ENCODE peak calls at places on chromosomes 5 and 9, in seven cellular contexts. T is cardiac fibroblast, P is fibroblast of mammary gland, D is prostate gland, E is endothelial cell, Y is fibroblast of lung, S is RWPE1. L is an unnamed sample.

GRCh38 chr9:136693490-136694162 is 6.4 kb upstream of the AGPAT2 start:
- DNase-seq in T (no peak), P (peak; percentile 51), D (no peak), E (no peak), Y (peak; percentile 35), S (peak; percentile 99), L (peak; percentile 89)

GRCh38 chr5:130549884-130550552 is 615.0 kb downstream of the HINT1 start:
- DNase-seq in T (peak; percentile 75), P (peak; percentile 92), D (no peak), E (no peak), Y (peak; percentile 63), S (peak; percentile 61), L (peak; percentile 96)

GRCh38 chr9:75175395-75175794 is 87.1 kb downstream of the OSTF1 start:
- DNase-seq in T (no peak), P (no peak), D (no peak), E (no peak), Y (no peak), S (no peak), L (no peak)

GRCh38 chr5:37771731-37772130 is 68.1 kb downstream of the GDNF start:
- DNase-seq in T (peak; percentile 74), P (peak; percentile 97), D (no peak), E (no peak), Y (peak; percentile 86), S (peak; percentile 58), L (peak; percentile 9)

GRCh38 chr5:74639538-74640449 is 734 bp downstream of the ENC1 start:
- DNase-seq in T (peak; percentile 60), P (peak; percentile 38), D (peak; percentile 17), E (peak; percentile 55), Y (peak; percentile 51), S (no peak), L (peak; percentile 47)

GRCh38 chr5:178507151-178507932 is 82.9 kb downstream of the COL23A1 start:
- DNase-seq in T (no peak), P (no peak), D (no peak), E (no peak), Y (no peak), S (no peak), L (no peak)

GRCh38 chr5:150022681-150023080 is 22.1 kb downstream of the HMGXB3 start:
- DNase-seq in T (no peak), P (no peak), D (no peak), E (no peak), Y (no peak), S (no peak), L (no peak)

GRCh38 chr9:107866912-107867311 is 377.3 kb upstream of the KLF4 start:
- DNase-seq in T (peak; percentile 51), P (peak; percentile 51), D (no peak), E (no peak), Y (peak; percentile 74), S (no peak), L (peak; percentile 26)

GRCh38 chr5:172002310-172002709 is 4.1 kb downstream of the FBXW11 start:
- DNase-seq in T (peak; percentile 36), P (peak; percentile 37), D (no peak), E (no peak), Y (no peak), S (no peak), L (peak; percentile 51)

GRCh38 chr9:125604189-125604588 is 102.8 kb downstream of the MAPKAP1 start:
- DNase-seq in T (no peak), P (no peak), D (no peak), E (no peak), Y (no peak), S (no peak), L (no peak)

GRCh38 chr9:111316796-111317195 is 13.2 kb downstream of the OR2K2 start:
- DNase-seq in T (no peak), P (peak; percentile 87), D (no peak), E (no peak), Y (peak; percentile 6), S (no peak), L (no peak)

GRCh38 chr9:129109504-129109903 is 1.1 kb downstream of the CRAT start:
- DNase-seq in T (no peak), P (peak; percentile 63), D (no peak), E (no peak), Y (peak; percentile 6), S (peak; percentile 54), L (peak; percentile 61)

GRCh38 chr5:163339148-163339547 is 98.2 kb upstream of the CCNG1 start:
- DNase-seq in T (no peak), P (no peak), D (no peak), E (no peak), Y (no peak), S (no peak), L (peak; percentile 36)

GRCh38 chr5:30505014-30505886 is 688.2 kb upstream of the CDH6 start:
- DNase-seq in T (no peak), P (no peak), D (no peak), E (no peak), Y (peak; percentile 8), S (peak; percentile 53), L (peak; percentile 13)

GRCh38 chr5:80594810-80595209 is 24.7 kb upstream of the ANKRD34B start:
- DNase-seq in T (no peak), P (no peak), D (no peak), E (no peak), Y (no peak), S (no peak), L (no peak)

GRCh38 chr5:180811012-180811622 is 8.5 kb upstream of the MGAT1 start:
- DNase-seq in T (no peak), P (no peak), D (no peak), E (no peak), Y (peak; percentile 31), S (no peak), L (no peak)

GRCh38 chr5:51395666-51396356 is 12.6 kb downstream of the ISL1 start:
- DNase-seq in T (no peak), P (no peak), D (no peak), E (no peak), Y (no peak), S (no peak), L (no peak)

GRCh38 chr9:36101916-36102741 is 34.4 kb upstream of the GLIPR2 start:
- DNase-seq in T (peak; percentile 96), P (peak; percentile 98), D (peak; percentile 41), E (no peak), Y (peak; percentile 89), S (peak; percentile 74), L (peak; percentile 65)

GRCh38 chr5:73451218-73452130 is 2.9 kb upstream of the FOXD1 start:
- DNase-seq in T (peak; percentile 61), P (peak; percentile 32), D (peak; percentile 35), E (peak; percentile 86), Y (peak; percentile 62), S (peak; percentile 65), L (peak; percentile 45)

GRCh38 chr9:99824378-99825157 is 2.9 kb downstream of the NR4A3 start:
- DNase-seq in T (no peak), P (no peak), D (peak; percentile 6), E (peak; percentile 71), Y (peak; percentile 49), S (peak; percentile 38), L (no peak)

GRCh38 chr9:70415476-70415875 is 1.0 kb upstream of the KLF9 start:
- DNase-seq in T (no peak), P (no peak), D (no peak), E (no peak), Y (no peak), S (no peak), L (no peak)

GRCh38 chr9:95074632-95075269 is 242.8 kb downstream of the FANCC start:
- DNase-seq in T (no peak), P (no peak), D (no peak), E (no peak), Y (no peak), S (no peak), L (no peak)

GRCh38 chr5:180792287-180792964 is 10.2 kb downstream of the MGAT1 start:
- DNase-seq in T (no peak), P (no peak), D (no peak), E (no peak), Y (no peak), S (no peak), L (no peak)

GRCh38 chr5:62124266-62124665 is 181.7 kb upstream of the KIF2A start:
- DNase-seq in T (no peak), P (no peak), D (no peak), E (no peak), Y (no peak), S (no peak), L (no peak)

GRCh38 chr5:94503677-94504076 is 114.7 kb downstream of the KIAA0825 start:
- DNase-seq in T (no peak), P (peak; percentile 8), D (no peak), E (no peak), Y (no peak), S (no peak), L (no peak)

GRCh38 chr5:39224196-39224754 is 4.9 kb upstream of the FYB1 start:
- DNase-seq in T (peak; percentile 38), P (peak; percentile 64), D (no peak), E (no peak), Y (peak; percentile 12), S (peak; percentile 61), L (peak; percentile 74)
- TF ChIP-seq CTCF in T (no peak), P (no peak), D (no peak), E (no peak), Y (no peak), S (no peak), L (no peak)

DNA sequence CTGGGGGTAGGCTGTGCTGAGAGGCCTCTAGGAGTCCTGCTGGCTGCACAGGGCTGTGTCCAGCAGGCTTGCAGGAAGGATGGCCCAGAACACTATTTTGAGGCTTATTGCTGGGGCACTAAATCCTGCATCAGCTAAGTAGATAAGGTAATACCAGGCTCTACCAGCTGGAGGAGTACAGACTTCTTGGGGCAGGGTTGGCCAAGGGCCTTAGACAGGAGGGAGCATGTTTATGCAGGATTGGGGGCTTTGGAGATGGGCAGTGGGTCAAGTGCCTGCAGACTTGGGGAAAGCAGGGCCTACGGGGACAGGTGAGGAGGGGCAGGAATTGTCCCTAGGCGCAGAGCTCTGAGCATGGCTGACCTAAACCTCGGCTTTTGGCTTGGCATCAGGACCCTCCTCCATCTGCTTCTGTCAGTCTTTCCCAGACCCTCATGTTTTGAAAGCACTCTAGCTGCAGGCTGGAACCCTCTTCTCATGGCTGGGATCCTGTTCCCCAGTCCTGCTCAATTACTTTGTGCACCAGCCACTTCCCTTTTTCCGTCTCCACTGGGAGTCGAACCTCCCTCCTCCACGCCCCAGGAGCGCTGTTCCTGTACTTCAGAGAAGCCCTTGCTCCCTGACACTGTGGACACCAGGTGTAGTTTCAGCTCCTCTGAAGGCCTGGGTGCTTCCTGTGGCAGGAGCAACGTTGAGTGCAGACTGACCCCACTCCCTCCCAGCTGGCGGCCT is 61.0 kb upstream of the SPTLC1 start:
- DNase-seq in T (peak; percentile 8), P (no peak), D (no peak), E (no peak), Y (no peak), S (no peak), L (no peak)
- TF ChIP-seq CTCF in T (peak; percentile 41), P (peak; percentile 37), D (no peak), E (no peak), Y (peak; percentile 35), S (no peak), L (peak; percentile 25)

GRCh38 chr5:177491429-177491945 is 5.9 kb downstream of the PDLIM7 start:
- DNase-seq in T (peak; percentile 49), P (peak; percentile 37), D (no peak), E (peak; percentile 97), Y (no peak), S (no peak), L (peak; percentile 70)
- TF ChIP-seq CTCF in T (peak; percentile 27), P (peak; percentile 31), D (peak; percentile 45), E (peak; percentile 100), Y (peak; percentile 50), S (peak; percentile 96), L (peak; percentile 98)

DNA sequence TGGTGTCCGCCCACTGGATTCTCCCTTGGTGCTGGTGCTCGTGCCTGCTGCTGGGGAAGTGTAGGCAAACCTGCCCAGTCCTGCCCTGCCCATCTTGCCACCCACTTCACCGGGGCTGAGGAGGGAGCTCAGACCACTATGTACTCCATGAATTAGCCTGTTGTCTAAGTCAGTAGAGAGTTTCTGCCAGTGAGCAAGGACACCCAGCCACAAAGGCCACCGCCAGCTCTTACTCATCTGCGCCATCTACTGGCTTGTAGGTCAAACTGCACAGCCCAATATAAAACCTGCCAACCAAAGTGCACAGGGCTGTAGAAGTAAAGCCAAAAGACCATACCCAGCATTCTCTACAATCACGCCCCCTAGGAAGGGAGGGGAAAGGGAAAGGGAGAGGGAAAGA is 102.3 kb downstream of the GLIS3 start:
- DNase-seq in T (no peak), P (peak; percentile 36), D (no peak), E (no peak), Y (no peak), S (no peak), L (peak; percentile 48)
- TF ChIP-seq CTCF in T (peak; percentile 64), P (peak; percentile 51), D (peak; percentile 29), E (peak; percentile 68), Y (peak; percentile 40), S (peak; percentile 33), L (peak; percentile 62)